ENCODE peak calls at places on chromosome 12, in ten cellular contexts. O is GM06990, L is HFF-Myc, N is kidney tubule cell, D is NCI-H2081, T is BE2C, C is memory B cell, P is AG08396, Y is coronary artery, X is left colon. W is an unnamed sample.

GRCh38 chr12:89067436-89067835 is 284.9 kb downstream of the DUSP6 start:
- DNase-seq in O (no peak), L (no peak), N (peak; percentile 97), D (no peak), T (no peak), C (no peak), P (peak; percentile 60), Y (no peak), X (no peak), W (no peak)

GRCh38 chr12:77324763-77325468 is 259.5 kb upstream of the E2F7 start:
- DNase-seq in O (peak; percentile 60), L (no peak), N (peak; percentile 73), D (peak; percentile 83), T (peak; percentile 79), C (no peak), P (peak; percentile 90), Y (no peak), X (peak; percentile 46), W (peak; percentile 63)

GRCh38 chr12:93772003-93772402 is 94.8 kb downstream of the CRADD start:
- DNase-seq in O (no peak), L (no peak), N (no peak), D (no peak), T (no peak), C (no peak), P (no peak), Y (no peak), X (no peak), W (no peak)

GRCh38 chr12:122385171-122386041 is 37.1 kb downstream of the CLIP1 start:
- DNase-seq in O (no peak), L (no peak), N (no peak), D (no peak), T (no peak), C (no peak), P (no peak), Y (no peak), X (no peak), W (no peak)

GRCh38 chr12:96015672-96016071 is 19.5 kb upstream of the HAL start:
- DNase-seq in O (no peak), L (no peak), N (peak; percentile 11), D (no peak), T (peak; percentile 24), C (no peak), P (no peak), Y (no peak), X (no peak), W (no peak)

GRCh38 chr12:632102-632696 is 31.0 kb downstream of the NINJ2 start:
- DNase-seq in O (no peak), L (peak; percentile 40), N (peak; percentile 82), D (no peak), T (no peak), C (no peak), P (peak; percentile 87), Y (peak; percentile 77), X (no peak), W (peak; percentile 44)

GRCh38 chr12:65741662-65742480 is 82.4 kb upstream of the HMGA2 start:
- DNase-seq in O (peak; percentile 31), L (no peak), N (peak; percentile 73), D (no peak), T (no peak), C (no peak), P (peak; percentile 83), Y (no peak), X (no peak), W (peak; percentile 61)

GRCh38 chr12:111685322-111685810 is 390 bp downstream of the BRAP start:
- DNase-seq in O (no peak), L (no peak), N (no peak), D (no peak), T (no peak), C (no peak), P (no peak), Y (no peak), X (peak; percentile 39), W (no peak)

GRCh38 chr12:21527451-21528180 is 1.5 kb downstream of the SPX start:
- DNase-seq in O (peak; percentile 64), L (no peak), N (peak; percentile 76), D (peak; percentile 81), T (peak; percentile 75), C (peak; percentile 49), P (peak; percentile 62), Y (no peak), X (peak; percentile 27), W (peak; percentile 61)

GRCh38 chr12:104604070-104604994 is 147.6 kb downstream of the CHST11 start:
- DNase-seq in O (peak; percentile 73), L (peak; percentile 88), N (peak; percentile 97), D (no peak), T (peak; percentile 77), C (peak; percentile 42), P (peak; percentile 89), Y (peak; percentile 87), X (peak; percentile 71), W (no peak)

GRCh38 chr12:116002890-116003536 is 274.5 kb downstream of the MED13L start:
- DNase-seq in O (no peak), L (no peak), N (no peak), D (no peak), T (no peak), C (no peak), P (no peak), Y (no peak), X (no peak), W (no peak)

GRCh38 chr12:106855221-106855758 is 80.8 kb downstream of the RIC8B start:
- DNase-seq in O (no peak), L (no peak), N (no peak), D (no peak), T (no peak), C (no peak), P (no peak), Y (no peak), X (no peak), W (no peak)

GRCh38 chr12:30985814-30986452 is 59.4 kb downstream of the TSPAN11 start:
- DNase-seq in O (peak; percentile 30), L (no peak), N (peak; percentile 68), D (peak; percentile 50), T (peak; percentile 71), C (no peak), P (peak; percentile 79), Y (no peak), X (no peak), W (peak; percentile 75)

GRCh38 chr12:122421263-122421814 is 1.1 kb downstream of the CLIP1 start:
- DNase-seq in O (no peak), L (no peak), N (peak; percentile 54), D (peak; percentile 33), T (peak; percentile 34), C (no peak), P (peak; percentile 41), Y (no peak), X (peak; percentile 47), W (no peak)

GRCh38 chr12:26701604-26702215 is 131.3 kb downstream of the ITPR2 start:
- DNase-seq in O (no peak), L (no peak), N (peak; percentile 45), D (peak; percentile 68), T (no peak), C (peak; percentile 16), P (no peak), Y (no peak), X (no peak), W (no peak)

GRCh38 chr12:107523760-107524558 is 161.6 kb upstream of the PWP1 start:
- DNase-seq in O (no peak), L (no peak), N (no peak), D (peak; percentile 99), T (no peak), C (no peak), P (no peak), Y (no peak), X (no peak), W (no peak)

GRCh38 chr12:112381421-112381897 is 772 bp downstream of the HECTD4 start:
- DNase-seq in O (peak; percentile 75), L (no peak), N (peak; percentile 38), D (peak; percentile 40), T (peak; percentile 42), C (peak; percentile 14), P (no peak), Y (no peak), X (peak; percentile 35), W (no peak)

W was measured in progenitor cell of endocrine pancreas.